ENCODE peak calls at places on chromosomes 16 and 17, in eight cellular contexts. G is CD8-positive, alpha-beta memory T cell; R is AG09309; E is body of pancreas; Q is AG10803; U is HAP-1; X is right lobe of liver; B is naive thymus-derived CD4-positive, alpha-beta T cell. V is an unnamed sample.

GRCh38 chr17:64180674-64181073 is 50.7 kb upstream of the ERN1 start:
- DNase-seq in Q (no peak), R (no peak), X (no peak), E (no peak), B (no peak), U (no peak), G (no peak), V (no peak)

GRCh38 chr17:16945513-16946201 is 26.3 kb downstream of the TNFRSF13B start:
- DNase-seq in Q (no peak), X (no peak), R (no peak), G (no peak), U (peak; percentile 43), B (no peak), E (peak; percentile 66), V (no peak)

GRCh38 chr17:40019140-40019991 is 4.1 kb downstream of the CSF3 start:
- DNase-seq in E (no peak), X (no peak), G (no peak), B (no peak), U (no peak), R (no peak), Q (peak; percentile 56), V (no peak)

GRCh38 chr16:58299757-58300349 is 5.0 kb upstream of the PRSS54 start:
- DNase-seq in E (no peak), G (no peak), R (no peak), U (peak; percentile 56), B (peak; percentile 2), X (no peak), Q (peak; percentile 8), V (no peak)

GRCh38 chr17:82823004-82823403 is 16.8 kb downstream of the ZNF750 start:
- DNase-seq in R (no peak), B (no peak), E (no peak), G (no peak), U (peak; percentile 51), Q (no peak), X (no peak), V (no peak)

GRCh38 chr16:85173981-85174751 is 61.9 kb upstream of the CIBAR2 start:
- DNase-seq in G (no peak), B (no peak), U (peak; percentile 72), Q (peak; percentile 91), E (peak; percentile 71), X (peak; percentile 71), R (no peak), V (no peak)

GRCh38 chr16:5838071-5838470 is 740.5 kb upstream of the EEF2KMT start:
- DNase-seq in X (no peak), Q (no peak), R (no peak), G (no peak), B (no peak), E (no peak), U (no peak), V (no peak)

GRCh38 chr16:74186589-74186988 is 110.0 kb upstream of the PSMD7 start:
- DNase-seq in E (no peak), G (no peak), R (peak; percentile 10), X (no peak), Q (peak; percentile 47), B (no peak), U (no peak), V (peak; percentile 5)

GRCh38 chr16:12539185-12539929 is 264.3 kb downstream of the CPPED1 start:
- DNase-seq in Q (peak; percentile 86), B (no peak), E (no peak), X (no peak), G (no peak), U (no peak), R (peak; percentile 61), V (peak; percentile 42)

GRCh38 chr17:17485420-17485819 is 8.6 kb downstream of the MED9 start:
- DNase-seq in Q (no peak), G (no peak), E (no peak), R (no peak), U (no peak), B (no peak), X (no peak), V (no peak)

GRCh38 chr16:48609453-48610023 is 442 bp downstream of the N4BP1 start:
- DNase-seq in U (peak; percentile 66), X (peak; percentile 68), G (no peak), E (peak; percentile 75), Q (peak; percentile 60), R (no peak), B (no peak), V (no peak)

GRCh38 chr16:87956771-87957279 is 5.6 kb downstream of the BANP start:
- DNase-seq in X (no peak), G (no peak), R (no peak), E (no peak), U (peak; percentile 29), Q (peak; percentile 49), B (no peak), V (no peak)

GRCh38 chr16:81752225-81752875 is 26.7 kb upstream of the PLCG2 start:
- DNase-seq in E (no peak), X (peak; percentile 58), B (no peak), Q (peak; percentile 22), U (no peak), G (no peak), R (no peak), V (no peak)

GRCh38 chr16:88914750-88915368 is 48.4 kb upstream of the PABPN1L start:
- DNase-seq in Q (peak; percentile 88), X (no peak), E (no peak), R (peak; percentile 32), G (no peak), U (no peak), B (no peak), V (no peak)

GRCh38 chr17:69501591-69502468 is 87.3 kb downstream of the MAP2K6 start:
- DNase-seq in X (no peak), E (peak; percentile 59), B (no peak), U (peak; percentile 50), G (no peak), Q (peak; percentile 89), R (no peak), V (no peak)

GRCh38 chr16:74759564-74759963 is 15.1 kb downstream of the FA2H start:
- DNase-seq in X (no peak), G (no peak), Q (no peak), R (no peak), U (no peak), E (no peak), B (no peak), V (no peak)

GRCh38 chr16:49441366-49441780 is 67.8 kb downstream of the C16orf78 start:
- DNase-seq in X (peak; percentile 45), E (peak; percentile 34), U (no peak), R (no peak), Q (no peak), B (peak; percentile 75), G (peak; percentile 32), V (no peak)

DNA sequence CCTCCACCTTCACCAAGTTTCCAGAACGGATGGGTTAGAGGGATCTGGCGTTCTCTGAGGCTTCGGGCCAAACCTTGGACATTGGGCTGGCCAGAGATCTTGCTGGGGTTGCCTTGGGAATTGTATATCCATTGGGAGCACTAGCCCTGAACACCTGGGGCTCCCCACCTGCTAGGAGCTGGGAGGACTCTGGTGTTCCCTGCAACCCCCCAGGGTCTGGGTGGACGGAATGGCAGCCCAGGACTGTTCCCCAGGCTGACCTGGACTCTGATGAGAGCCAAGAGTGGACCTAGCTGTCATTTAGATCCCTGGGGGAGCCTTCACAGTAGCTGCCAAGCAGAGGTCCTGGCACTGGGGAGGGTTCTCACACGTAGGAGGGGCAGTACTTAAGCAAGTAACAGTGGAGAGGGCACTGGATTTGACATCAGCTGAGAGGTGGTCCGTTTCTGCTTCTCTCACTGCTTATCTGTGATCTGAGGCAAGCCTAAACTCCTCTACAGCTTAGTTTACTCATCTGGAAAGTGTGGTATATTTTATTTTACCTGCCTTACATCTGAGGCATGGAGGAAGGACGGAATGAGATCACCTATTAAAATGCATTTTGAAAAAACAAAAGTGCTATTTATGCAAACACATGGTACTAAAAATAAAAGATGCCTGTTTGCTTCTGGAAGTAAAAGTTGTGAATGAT is 11.7 kb downstream of the SOCS3 start:
- DNase-seq in X (no peak), G (no peak), Q (no peak), R (no peak), U (no peak), B (no peak), E (no peak), V (no peak)
- H3K4me3 ChIP-seq in X (no peak overlapping the region), G (no peak overlapping the region), Q (no peak overlapping the region), R (no peak overlapping the region), U (no peak overlapping the region), B (no peak overlapping the region), E (no peak overlapping the region), V (no peak overlapping the region)

DNA sequence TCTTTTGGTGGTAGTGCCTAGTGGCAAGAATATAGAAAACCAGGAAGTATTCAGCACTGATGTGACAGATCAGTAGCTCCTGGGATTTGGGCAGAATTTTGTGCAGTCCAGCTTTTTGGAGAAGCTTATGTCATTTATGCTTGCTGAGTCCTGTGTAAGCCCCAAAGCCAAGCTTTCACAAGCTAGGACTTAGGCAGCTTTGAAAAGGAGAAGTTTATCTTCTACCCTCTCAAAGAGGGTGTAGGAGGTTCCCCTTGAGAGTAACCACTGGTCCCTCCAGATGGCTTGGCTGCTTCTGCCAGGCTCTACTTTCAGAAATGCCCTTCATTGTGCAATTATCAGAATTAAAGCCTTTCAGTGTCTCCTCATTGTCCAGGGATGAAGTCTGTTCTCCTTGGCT is 78.8 kb downstream of the CES1 start:
- DNase-seq in R (no peak), E (no peak), U (no peak), X (no peak), Q (no peak), B (no peak), G (no peak), V (no peak)
- H3K4me3 ChIP-seq in R (no peak overlapping the region), E (no peak overlapping the region), U (no peak overlapping the region), X (no peak overlapping the region), Q (no peak overlapping the region), B (no peak overlapping the region), G (no peak overlapping the region), V (no peak overlapping the region)

DNA sequence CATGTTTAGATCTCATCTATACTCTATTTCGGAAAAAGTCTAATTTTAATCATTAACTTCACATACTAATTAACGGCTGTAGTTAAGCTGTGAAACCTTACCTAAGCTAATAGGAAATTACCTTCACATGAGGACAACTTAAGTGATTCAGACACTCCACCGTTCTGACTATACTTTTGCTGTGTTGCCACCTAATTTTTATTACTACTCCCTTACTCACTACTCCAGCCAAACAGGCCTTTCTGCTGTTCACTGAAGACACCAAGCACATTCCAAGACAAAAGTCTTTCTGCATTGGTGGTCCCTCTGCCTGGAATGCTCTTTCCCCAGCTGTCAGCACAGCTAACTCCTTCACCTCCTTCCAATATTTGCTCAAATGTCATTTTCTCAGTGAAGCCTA is 1.3 kb downstream of the CMTR2 start:
- DNase-seq in Q (no peak), B (no peak), R (no peak), X (no peak), E (no peak), G (no peak), U (no peak), V (no peak)
- H3K4me3 ChIP-seq in Q (peak overlapping the region; percentile 80), B (peak overlapping the region; percentile 87), R (peak overlapping the region; percentile 87), X (no peak overlapping the region), E (no peak overlapping the region), G (peak overlapping the region; percentile 76), U (no peak overlapping the region), V (peak overlapping the region; percentile 81)

GRCh38 chr16:29745853-29746345 is at the start of gene C16orf54:
- DNase-seq in U (no peak), Q (no peak), G (peak; percentile 89), R (no peak), X (peak; percentile 67), B (peak; percentile 99), E (peak; percentile 32), V (no peak)
- H3K4me3 ChIP-seq in U (no peak within 1 kb of the TSS), Q (no peak within 1 kb of the TSS), G (peak within 1 kb of the TSS; percentile 86), R (no peak within 1 kb of the TSS), X (peak within 1 kb of the TSS; percentile 21), B (peak within 1 kb of the TSS; percentile 76), E (no peak within 1 kb of the TSS), V (no peak within 1 kb of the TSS)

GRCh38 chr17:9908649-9909042 is 3.6 kb upstream of the RCVRN start:
- DNase-seq in E (no peak), B (no peak), R (no peak), X (no peak), U (no peak), Q (no peak), G (no peak), V (no peak)
- H3K4me3 ChIP-seq in E (no peak overlapping the region), B (no peak overlapping the region), R (no peak overlapping the region), X (no peak overlapping the region), U (no peak overlapping the region), Q (no peak overlapping the region), G (no peak overlapping the region), V (no peak overlapping the region)

V was measured in skeletal muscle cell.